ENCODE peak calls at places on chromosomes 2 and 18, in eight cellular contexts. C, Q, Y, K, M, B, U and Z are unnamed samples.

GRCh38 chr18:34976899-34977786 is 64.1 kb upstream of the MAPRE2 start:
- DNase-seq in U (no peak), B (no peak), M (peak), C (peak), Y (peak), K (peak), Q (peak), Z (no peak)

GRCh38 chr18:6561893-6562292 is 147.2 kb upstream of the L3MBTL4 start:
- DNase-seq in Q (no peak), C (no peak), M (no peak), U (no peak), Y (no peak), K (no peak), B (no peak), Z (no peak)

GRCh38 chr2:1618974-1619373 is 125.3 kb downstream of the PXDN start:
- DNase-seq in U (no peak), Q (no peak), K (no peak), C (no peak), M (no peak), B (no peak), Y (no peak), Z (no peak)

GRCh38 chr2:20050104-20050711 is 1.2 kb downstream of the LAPTM4A start:
- DNase-seq in Q (no peak), K (no peak), M (no peak), U (peak), B (no peak), Y (peak), C (peak), Z (no peak)

GRCh38 chr18:43422483-43422882 is 145.2 kb upstream of the SYT4 start:
- DNase-seq in M (no peak), Y (no peak), C (no peak), U (no peak), K (no peak), B (no peak), Q (no peak), Z (no peak)

GRCh38 chr2:83196225-83196624 is 1262.9 kb downstream of the SUCLG1 start:
- DNase-seq in C (peak), Q (no peak), B (peak), Y (no peak), M (no peak), U (peak), K (no peak), Z (no peak)

GRCh38 chr2:232908695-232909094 is 38.6 kb downstream of the SNORC start:
- DNase-seq in Q (no peak), B (no peak), U (no peak), Y (no peak), C (no peak), M (no peak), K (no peak), Z (no peak)

GRCh38 chr2:68715353-68716041 is 19.1 kb upstream of the ARHGAP25 start:
- DNase-seq in U (peak), Q (peak), C (peak), M (no peak), K (peak), B (peak), Y (peak), Z (peak)

GRCh38 chr2:201668402-201668801 is 25.1 kb upstream of the TMEM237 start:
- DNase-seq in Y (no peak), B (no peak), U (no peak), C (no peak), K (no peak), M (no peak), Q (no peak), Z (no peak)

GRCh38 chr2:172195836-172196376 is 93.2 kb upstream of the DLX2 start:
- DNase-seq in Q (no peak), M (no peak), K (peak), Y (no peak), U (no peak), B (no peak), C (no peak), Z (no peak)

GRCh38 chr2:118185210-118186109 is 97.2 kb downstream of the INSIG2 start:
- DNase-seq in Q (peak), M (no peak), K (peak), C (peak), Y (peak), U (no peak), B (no peak), Z (no peak)

GRCh38 chr2:26616032-26616863 is 24.9 kb downstream of the CIB4 start:
- DNase-seq in M (no peak), U (no peak), Y (no peak), B (no peak), Q (peak), K (no peak), C (no peak), Z (no peak)

GRCh38 chr2:26613241-26614204 is 27.6 kb downstream of the CIB4 start:
- DNase-seq in Q (peak), Y (no peak), U (no peak), B (no peak), K (no peak), C (no peak), M (no peak), Z (no peak)

GRCh38 chr2:26616864-26617135 is 24.4 kb downstream of the CIB4 start:
- DNase-seq in U (no peak), Q (no peak), M (no peak), C (no peak), Y (no peak), B (no peak), K (no peak), Z (no peak)

GRCh38 chr2:26614205-26615128 is 26.7 kb downstream of the CIB4 start:
- DNase-seq in K (peak), Y (no peak), B (no peak), C (no peak), U (no peak), Q (peak), M (no peak), Z (no peak)

GRCh38 chr2:26615336-26616031 is 25.7 kb downstream of the CIB4 start:
- DNase-seq in C (no peak), K (no peak), U (no peak), Q (peak), Y (peak), B (peak), M (no peak), Z (no peak)
- TF ChIP-seq CTCF in C (no peak), K (no peak), U (peak), Q (no peak), Y (no peak), B (peak), M (no peak), Z (peak)

DNA sequence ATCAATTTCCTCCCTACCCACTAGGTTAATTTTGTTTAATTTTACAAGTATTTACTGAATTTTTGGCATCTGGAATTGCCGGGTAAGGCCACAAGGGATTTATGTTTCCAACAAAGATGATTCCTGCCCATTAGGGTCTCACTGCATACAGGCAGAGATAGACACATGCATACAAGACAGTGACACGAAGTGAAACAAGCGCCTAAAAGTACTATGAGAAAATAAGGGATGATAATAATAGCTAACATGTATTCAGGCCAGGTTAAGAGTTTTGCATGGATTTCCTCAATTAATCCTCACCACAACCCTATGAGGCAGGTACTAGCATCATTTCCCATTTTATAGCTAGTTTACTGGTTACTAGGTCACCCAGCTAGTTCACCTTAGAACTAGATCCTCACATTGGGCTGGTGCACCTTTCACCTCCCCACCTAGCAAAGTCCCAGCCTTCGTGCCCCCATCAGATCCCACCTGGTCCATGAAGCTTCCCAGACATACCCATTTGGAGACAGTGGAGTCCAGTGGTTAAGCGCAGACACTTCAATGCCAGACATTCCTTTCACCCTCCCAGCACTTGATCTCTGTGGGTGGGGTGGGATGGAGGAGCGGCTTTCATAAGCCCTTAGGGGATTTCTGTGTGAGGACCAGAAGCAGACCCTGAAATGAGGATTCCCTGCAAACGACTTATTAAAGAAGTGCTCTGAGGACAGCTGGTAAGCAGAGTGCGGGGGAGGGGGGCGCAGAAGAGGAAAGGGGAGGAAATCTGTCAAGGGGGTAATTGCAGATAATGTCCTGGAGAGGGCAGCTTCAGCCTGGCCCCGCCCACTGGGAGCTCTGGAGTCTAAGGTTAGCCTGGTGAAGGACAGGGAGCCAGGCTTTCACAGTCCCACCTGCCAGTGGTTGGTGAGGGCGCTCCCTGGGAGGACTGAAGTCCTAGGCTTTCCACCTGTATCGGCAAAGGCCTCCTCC is 5.8 kb upstream of the DGUOK start:
- DNase-seq in Q (no peak), C (peak), M (no peak), Y (peak), B (peak), K (peak), U (no peak), Z (no peak)
- TF ChIP-seq CTCF in Q (peak), C (peak), M (no peak), Y (peak), B (peak), K (no peak), U (peak), Z (peak)

DNA sequence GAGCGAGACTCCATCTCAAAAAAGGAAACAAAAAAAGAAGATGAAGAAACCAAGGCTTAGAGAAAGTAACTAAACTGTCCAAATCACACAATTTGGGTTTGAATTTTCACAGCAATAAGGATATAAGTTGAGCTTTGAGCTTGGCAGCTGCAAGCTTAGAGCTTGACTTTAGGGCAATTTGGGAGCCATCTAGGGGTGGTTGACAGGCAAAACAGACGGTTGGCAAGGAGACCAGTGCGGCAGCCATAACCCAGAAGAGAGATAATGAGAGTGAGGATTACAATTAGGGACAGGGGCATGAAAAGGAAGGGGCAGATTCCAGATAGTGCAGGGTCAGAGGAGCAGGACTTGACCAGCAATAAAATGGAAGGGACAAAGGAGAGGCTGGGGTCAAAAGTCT is 382.2 kb upstream of the HNRNPA3 start:
- DNase-seq in Y (no peak), B (no peak), C (no peak), U (no peak), M (no peak), Q (no peak), K (no peak), Z (no peak)
- TF ChIP-seq CTCF in Y (no peak), B (no peak), C (no peak), U (no peak), M (no peak), Q (no peak), K (no peak), Z (peak)

GRCh38 chr2:18402-19271 is 27.7 kb downstream of the FAM110C start:
- DNase-seq in B (no peak), C (no peak), K (no peak), Q (no peak), M (no peak), Y (no peak), U (no peak), Z (no peak)
- TF ChIP-seq CTCF in B (peak), C (peak), K (peak), Q (peak), M (no peak), Y (peak), U (peak), Z (peak)

GRCh38 chr18:76958692-76959341 is 136.5 kb downstream of the ZNF236 start:
- DNase-seq in Y (no peak), C (no peak), B (no peak), M (no peak), Q (no peak), K (peak), U (no peak), Z (no peak)

GRCh38 chr18:76959605-76960004 is 137.2 kb downstream of the ZNF236 start:
- DNase-seq in B (no peak), C (no peak), M (no peak), Y (no peak), K (no peak), Q (no peak), U (no peak), Z (no peak)

GRCh38 chr18:76957384-76958355 is 135.3 kb downstream of the ZNF236 start:
- DNase-seq in M (no peak), B (no peak), Q (no peak), C (no peak), Y (no peak), U (no peak), K (no peak), Z (no peak)

GRCh38 chr18:76962851-76963250 is 140.5 kb downstream of the ZNF236 start:
- DNase-seq in Y (no peak), K (no peak), Q (no peak), C (no peak), U (no peak), M (no peak), B (no peak), Z (no peak)

DNA sequence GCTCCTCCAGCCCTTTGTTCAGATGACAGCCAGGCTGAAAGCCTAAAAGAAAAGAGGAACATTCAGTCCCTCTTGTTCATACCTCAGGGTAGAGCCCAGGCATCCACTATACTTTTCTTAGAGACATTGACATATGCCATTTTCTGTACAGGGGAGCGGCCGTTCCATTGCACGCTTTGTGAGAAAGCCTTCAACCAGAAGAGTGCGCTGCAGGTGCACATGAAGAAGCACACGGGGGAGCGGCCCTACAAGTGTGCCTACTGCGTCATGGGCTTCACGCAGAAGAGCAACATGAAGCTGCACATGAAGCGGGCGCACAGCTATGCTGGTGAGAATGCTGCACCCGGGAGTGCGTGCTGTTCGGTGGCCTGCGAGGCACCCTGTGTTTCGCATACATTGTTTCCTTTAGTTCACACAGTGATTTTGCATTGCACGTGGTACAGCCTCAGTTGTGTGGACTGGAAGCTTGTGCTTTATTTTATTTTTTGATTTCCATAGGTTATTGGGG is 138.2 kb downstream of the ZNF236 start:
- DNase-seq in C (no peak), M (no peak), Q (no peak), K (no peak), U (no peak), B (no peak), Y (no peak), Z (no peak)
- TF ChIP-seq CTCF in C (no peak), M (no peak), Q (no peak), K (no peak), U (no peak), B (peak), Y (no peak), Z (no peak)

GRCh38 chr18:74972354-74972753 is 236.6 kb downstream of the PTGR3 start:
- DNase-seq in U (no peak), B (no peak), Y (no peak), K (no peak), M (no peak), C (no peak), Q (no peak), Z (no peak)
- TF ChIP-seq CTCF in U (no peak), B (no peak), Y (no peak), K (no peak), M (no peak), C (no peak), Q (no peak), Z (no peak)

GRCh38 chr2:177164584-177165052 is 48.0 kb upstream of the HNRNPA3 start:
- DNase-seq in C (peak), U (peak), K (peak), Y (peak), B (peak), Q (peak), M (peak), Z (no peak)

GRCh38 chr2:177165103-177165583 is 47.5 kb upstream of the HNRNPA3 start:
- DNase-seq in Q (no peak), K (no peak), B (no peak), C (peak), M (no peak), U (no peak), Y (no peak), Z (no peak)

GRCh38 chr2:177165731-177166711 is 46.6 kb upstream of the HNRNPA3 start:
- DNase-seq in Y (peak), B (no peak), M (no peak), C (peak), K (no peak), Q (no peak), U (no peak), Z (no peak)

GRCh38 chr2:177161741-177162440 is 50.7 kb upstream of the HNRNPA3 start:
- DNase-seq in C (peak), Q (no peak), U (peak), Y (no peak), K (no peak), M (no peak), B (no peak), Z (no peak)

GRCh38 chr2:177164131-177164530 is 48.5 kb upstream of the HNRNPA3 start:
- DNase-seq in M (no peak), Y (no peak), C (no peak), U (no peak), B (no peak), K (no peak), Q (no peak), Z (no peak)
- TF ChIP-seq CTCF in M (no peak), Y (no peak), C (no peak), U (no peak), B (no peak), K (no peak), Q (no peak), Z (no peak)

DNA sequence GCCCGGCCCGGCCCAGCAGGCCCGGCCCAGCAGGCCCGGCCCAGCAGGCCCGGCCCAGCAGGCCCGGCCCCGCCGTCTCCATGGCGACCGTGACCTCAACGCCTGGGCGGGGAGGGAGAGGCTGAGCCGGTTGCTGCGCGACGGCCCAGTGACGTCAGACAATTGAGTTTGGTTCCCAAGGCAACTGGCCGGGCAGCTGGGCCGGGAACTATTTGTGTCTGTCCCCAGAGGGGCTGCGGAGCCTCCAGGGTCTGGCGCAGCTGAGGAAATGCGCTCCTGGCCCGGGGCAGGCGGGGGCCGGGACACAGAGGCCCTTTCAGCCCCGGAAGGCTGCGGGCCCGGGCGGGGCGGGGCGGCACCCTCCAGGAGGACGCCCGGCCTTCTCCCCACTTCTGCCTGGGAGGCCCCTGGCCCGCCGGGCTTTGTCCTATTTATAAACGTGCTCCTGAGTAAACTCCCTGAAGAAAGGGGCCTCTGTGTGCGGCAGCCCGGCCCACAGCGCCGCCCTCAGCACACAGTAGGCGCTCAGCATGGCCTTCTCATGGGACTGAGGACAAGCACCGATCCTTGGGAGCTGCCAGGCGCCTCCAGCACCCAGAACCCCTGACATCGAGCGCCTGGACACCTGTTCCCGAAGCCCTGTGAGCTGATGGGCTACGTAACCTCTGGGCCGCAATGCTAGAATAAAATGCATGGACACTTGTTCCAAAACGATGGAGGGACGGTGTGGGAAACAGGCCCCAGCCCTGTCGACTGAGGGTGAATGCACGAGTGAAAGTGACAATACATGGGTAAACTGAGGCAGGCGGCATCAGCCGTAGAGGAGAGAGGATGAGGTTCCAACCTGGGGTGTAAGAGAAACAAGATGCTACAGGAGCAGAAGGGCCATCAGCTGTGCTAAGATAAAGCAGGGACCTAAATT is 12.3 kb downstream of the TEX44 start:
- DNase-seq in Q (peak), Y (peak), C (peak), M (peak), U (peak), K (peak), B (peak), Z (no peak)
- TF ChIP-seq CTCF in Q (no peak), Y (no peak), C (no peak), M (no peak), U (peak), K (no peak), B (no peak), Z (no peak)

GRCh38 chr2:109265369-109265768 is 136.4 kb downstream of the SH3RF3 start:
- DNase-seq in U (no peak), K (no peak), B (no peak), Q (no peak), C (no peak), Y (no peak), M (no peak), Z (no peak)

GRCh38 chr2:109266998-109267854 is 138.2 kb downstream of the SH3RF3 start:
- DNase-seq in K (no peak), B (no peak), Q (no peak), M (no peak), U (no peak), C (no peak), Y (no peak), Z (no peak)

GRCh38 chr2:109265953-109266352 is 136.9 kb downstream of the SH3RF3 start:
- DNase-seq in Q (no peak), K (no peak), M (peak), U (no peak), B (no peak), Y (no peak), C (no peak), Z (no peak)

GRCh38 chr2:109266511-109266910 is 137.5 kb downstream of the SH3RF3 start:
- DNase-seq in K (no peak), U (no peak), C (no peak), B (no peak), Y (no peak), Q (no peak), M (peak), Z (no peak)

DNA sequence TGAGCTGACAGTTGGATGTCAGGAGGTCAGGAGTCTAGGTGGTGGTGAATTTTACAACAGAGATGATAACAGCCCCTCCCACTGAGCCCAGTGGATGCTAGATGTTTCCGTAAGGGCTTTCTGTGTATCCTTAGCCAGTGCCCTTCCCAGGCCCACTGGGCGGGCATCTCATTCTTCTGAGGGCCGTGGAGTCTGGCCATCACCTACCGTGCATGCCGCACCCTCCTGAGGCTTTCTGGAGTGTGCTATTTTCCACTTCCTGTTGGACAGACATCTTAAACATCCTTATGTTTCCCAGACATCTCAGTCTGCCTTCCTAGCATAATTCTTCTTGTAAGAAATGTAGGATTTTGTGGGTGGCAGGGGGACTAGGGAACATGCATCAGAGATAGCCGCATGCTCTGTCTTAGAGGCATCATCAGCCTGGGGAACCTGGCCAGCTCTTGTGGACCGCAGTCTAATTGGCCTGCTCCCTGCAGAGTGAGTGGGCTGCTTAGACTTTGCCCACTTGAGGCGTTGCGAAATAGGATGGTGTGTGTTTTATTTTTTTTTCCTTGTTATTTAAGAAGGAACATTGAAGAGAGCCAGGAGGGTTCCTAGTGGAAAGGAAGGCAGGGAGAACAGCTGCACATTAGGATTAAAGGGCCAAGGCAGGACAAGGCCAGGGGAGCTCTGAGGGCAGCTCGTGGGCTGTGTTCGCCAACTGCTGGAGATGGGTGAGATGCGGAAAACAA is 135.8 kb downstream of the SH3RF3 start:
- DNase-seq in M (no peak), Q (no peak), C (peak), B (no peak), Y (no peak), K (no peak), U (no peak), Z (no peak)
- TF ChIP-seq CTCF in M (no peak), Q (no peak), C (no peak), B (no peak), Y (no peak), K (no peak), U (no peak), Z (no peak)